ENCODE peak calls at places on chromosomes 12 and 14, in eight cellular contexts. One of them, this sample, is unnamed.

GRCh38 chr12:83759906-83760305 is 1073.2 kb downstream of the TMTC2 start:
- DNase-seq in OCI-LY7: no peak
- DNase-seq in nephron progenitor cell: no peak
- DNase-seq in AG09309: no peak
- DNase-seq in CD4-positive, alpha-beta T cell: no peak
- DNase-seq in WTC11: no peak
- DNase-seq in fibroblast of the aortic adventitia: no peak
- DNase-seq in Calu3: no peak
- DNase-seq in this sample: no peak

GRCh38 chr14:104743461-104744380 is 9.2 kb upstream of the SIVA1 start:
- DNase-seq in OCI-LY7: no peak
- DNase-seq in fibroblast of the aortic adventitia: peak; percentile 28
- DNase-seq in AG09309: no peak
- DNase-seq in CD4-positive, alpha-beta T cell: no peak
- DNase-seq in nephron progenitor cell: no peak
- DNase-seq in WTC11: no peak
- DNase-seq in Calu3: no peak
- DNase-seq in this sample: no peak

GRCh38 chr12:54932691-54933090 is 51.9 kb downstream of the TESPA1 start:
- DNase-seq in Calu3: peak; percentile 23
- DNase-seq in nephron progenitor cell: no peak
- DNase-seq in AG09309: no peak
- DNase-seq in WTC11: no peak
- DNase-seq in CD4-positive, alpha-beta T cell: no peak
- DNase-seq in OCI-LY7: no peak
- DNase-seq in fibroblast of the aortic adventitia: peak; percentile 21
- DNase-seq in this sample: no peak

GRCh38 chr12:54143233-54143986 is 45.4 kb downstream of the SMUG1 start:
- DNase-seq in AG09309: no peak
- DNase-seq in CD4-positive, alpha-beta T cell: no peak
- DNase-seq in OCI-LY7: no peak
- DNase-seq in WTC11: no peak
- DNase-seq in fibroblast of the aortic adventitia: no peak
- DNase-seq in nephron progenitor cell: no peak
- DNase-seq in Calu3: no peak
- DNase-seq in this sample: no peak

GRCh38 chr14:59126714-59127436 is 61.6 kb upstream of the DAAM1 start:
- DNase-seq in nephron progenitor cell: peak; percentile 28
- DNase-seq in AG09309: no peak
- DNase-seq in CD4-positive, alpha-beta T cell: peak; percentile 1
- DNase-seq in fibroblast of the aortic adventitia: peak; percentile 76
- DNase-seq in Calu3: peak; percentile 26
- DNase-seq in OCI-LY7: peak; percentile 83
- DNase-seq in WTC11: no peak
- DNase-seq in this sample: no peak

GRCh38 chr12:99130808-99131538 is 485.9 kb downstream of the APAF1 start:
- DNase-seq in nephron progenitor cell: no peak
- DNase-seq in AG09309: peak; percentile 18
- DNase-seq in WTC11: no peak
- DNase-seq in OCI-LY7: no peak
- DNase-seq in Calu3: no peak
- DNase-seq in fibroblast of the aortic adventitia: no peak
- DNase-seq in CD4-positive, alpha-beta T cell: no peak
- DNase-seq in this sample: no peak

GRCh38 chr14:54718046-54718445 is 151.1 kb downstream of the SAMD4A start:
- DNase-seq in Calu3: no peak
- DNase-seq in OCI-LY7: no peak
- DNase-seq in fibroblast of the aortic adventitia: no peak
- DNase-seq in AG09309: no peak
- DNase-seq in WTC11: no peak
- DNase-seq in nephron progenitor cell: no peak
- DNase-seq in CD4-positive, alpha-beta T cell: no peak
- DNase-seq in this sample: no peak

GRCh38 chr14:44820230-44820964 is 141.3 kb downstream of the KLHL28 start:
- DNase-seq in AG09309: no peak
- DNase-seq in WTC11: peak; percentile 59
- DNase-seq in Calu3: no peak
- DNase-seq in nephron progenitor cell: peak; percentile 49
- DNase-seq in CD4-positive, alpha-beta T cell: no peak
- DNase-seq in fibroblast of the aortic adventitia: no peak
- DNase-seq in OCI-LY7: no peak
- DNase-seq in this sample: no peak

GRCh38 chr12:25121916-25122315 is 73.0 kb downstream of the DNAI7 start:
- DNase-seq in Calu3: no peak
- DNase-seq in CD4-positive, alpha-beta T cell: no peak
- DNase-seq in OCI-LY7: no peak
- DNase-seq in fibroblast of the aortic adventitia: no peak
- DNase-seq in AG09309: peak; percentile 10
- DNase-seq in WTC11: no peak
- DNase-seq in nephron progenitor cell: no peak
- DNase-seq in this sample: no peak

GRCh38 chr12:48198619-48198973 is 4.5 kb downstream of the OR10AD1 start:
- DNase-seq in OCI-LY7: no peak
- DNase-seq in nephron progenitor cell: peak; percentile 21
- DNase-seq in WTC11: peak; percentile 36
- DNase-seq in fibroblast of the aortic adventitia: no peak
- DNase-seq in CD4-positive, alpha-beta T cell: peak; percentile 28
- DNase-seq in Calu3: peak; percentile 8
- DNase-seq in AG09309: no peak
- DNase-seq in this sample: no peak

GRCh38 chr12:1117970-1118563 is 127.0 kb downstream of the ERC1 start:
- DNase-seq in WTC11: peak; percentile 66
- DNase-seq in OCI-LY7: peak; percentile 81
- DNase-seq in Calu3: peak; percentile 67
- DNase-seq in nephron progenitor cell: peak; percentile 76
- DNase-seq in fibroblast of the aortic adventitia: peak; percentile 87
- DNase-seq in CD4-positive, alpha-beta T cell: peak; percentile 53
- DNase-seq in AG09309: peak; percentile 27
- DNase-seq in this sample: peak; percentile 40

GRCh38 chr12:115710104-115710564 is 567.4 kb downstream of the MED13L start:
- DNase-seq in WTC11: no peak
- DNase-seq in Calu3: no peak
- DNase-seq in nephron progenitor cell: no peak
- DNase-seq in OCI-LY7: no peak
- DNase-seq in CD4-positive, alpha-beta T cell: no peak
- DNase-seq in fibroblast of the aortic adventitia: peak; percentile 91
- DNase-seq in AG09309: peak; percentile 10
- DNase-seq in this sample: no peak

GRCh38 chr12:53482626-53483165 is 16.6 kb downstream of the MAP3K12 start:
- DNase-seq in OCI-LY7: no peak
- DNase-seq in Calu3: no peak
- DNase-seq in nephron progenitor cell: no peak
- DNase-seq in AG09309: no peak
- DNase-seq in fibroblast of the aortic adventitia: no peak
- DNase-seq in WTC11: no peak
- DNase-seq in CD4-positive, alpha-beta T cell: no peak
- DNase-seq in this sample: no peak

GRCh38 chr12:132236129-132236929 is 92.1 kb downstream of the NOC4L start:
- DNase-seq in WTC11: no peak
- DNase-seq in nephron progenitor cell: no peak
- DNase-seq in Calu3: no peak
- DNase-seq in AG09309: no peak
- DNase-seq in fibroblast of the aortic adventitia: no peak
- DNase-seq in OCI-LY7: no peak
- DNase-seq in CD4-positive, alpha-beta T cell: no peak
- DNase-seq in this sample: no peak

GRCh38 chr12:125683748-125684381 is 618.6 kb downstream of the AACS start:
- DNase-seq in fibroblast of the aortic adventitia: no peak
- DNase-seq in WTC11: peak; percentile 98
- DNase-seq in CD4-positive, alpha-beta T cell: no peak
- DNase-seq in Calu3: peak; percentile 83
- DNase-seq in nephron progenitor cell: peak; percentile 90
- DNase-seq in OCI-LY7: peak; percentile 61
- DNase-seq in AG09309: no peak
- DNase-seq in this sample: no peak

GRCh38 chr12:62347922-62348650 is 87.9 kb downstream of the USP15 start:
- DNase-seq in nephron progenitor cell: no peak
- DNase-seq in OCI-LY7: no peak
- DNase-seq in CD4-positive, alpha-beta T cell: no peak
- DNase-seq in Calu3: no peak
- DNase-seq in fibroblast of the aortic adventitia: peak; percentile 5
- DNase-seq in WTC11: no peak
- DNase-seq in AG09309: peak; percentile 17
- DNase-seq in this sample: no peak

GRCh38 chr14:65025818-65026217 is 39.1 kb downstream of the FNTB start:
- DNase-seq in WTC11: no peak
- DNase-seq in AG09309: no peak
- DNase-seq in nephron progenitor cell: no peak
- DNase-seq in Calu3: no peak
- DNase-seq in CD4-positive, alpha-beta T cell: no peak
- DNase-seq in fibroblast of the aortic adventitia: peak; percentile 3
- DNase-seq in OCI-LY7: no peak
- DNase-seq in this sample: no peak

GRCh38 chr14:65015391-65015790 is 28.7 kb downstream of the FNTB start:
- DNase-seq in AG09309: no peak
- DNase-seq in OCI-LY7: no peak
- DNase-seq in nephron progenitor cell: no peak
- DNase-seq in WTC11: no peak
- DNase-seq in fibroblast of the aortic adventitia: no peak
- DNase-seq in CD4-positive, alpha-beta T cell: no peak
- DNase-seq in Calu3: no peak
- DNase-seq in this sample: no peak

GRCh38 chr14:65024957-65025356 is 38.3 kb downstream of the FNTB start:
- DNase-seq in OCI-LY7: no peak
- DNase-seq in fibroblast of the aortic adventitia: no peak
- DNase-seq in nephron progenitor cell: no peak
- DNase-seq in Calu3: no peak
- DNase-seq in CD4-positive, alpha-beta T cell: no peak
- DNase-seq in WTC11: no peak
- DNase-seq in AG09309: no peak
- DNase-seq in this sample: no peak

GRCh38 chr14:65016461-65016860 is 29.8 kb downstream of the FNTB start:
- DNase-seq in CD4-positive, alpha-beta T cell: no peak
- DNase-seq in nephron progenitor cell: no peak
- DNase-seq in Calu3: no peak
- DNase-seq in fibroblast of the aortic adventitia: no peak
- DNase-seq in OCI-LY7: no peak
- DNase-seq in WTC11: no peak
- DNase-seq in AG09309: no peak
- DNase-seq in this sample: no peak

GRCh38 chr14:65019944-65020566 is 33.4 kb downstream of the FNTB start:
- DNase-seq in AG09309: peak; percentile 72
- DNase-seq in CD4-positive, alpha-beta T cell: no peak
- DNase-seq in nephron progenitor cell: no peak
- DNase-seq in fibroblast of the aortic adventitia: peak; percentile 88
- DNase-seq in WTC11: no peak
- DNase-seq in Calu3: peak; percentile 50
- DNase-seq in OCI-LY7: peak; percentile 64
- DNase-seq in this sample: no peak
- TF ChIP-seq CTCF in AG09309: peak; percentile 75
- TF ChIP-seq CTCF in CD4-positive, alpha-beta T cell: no peak
- TF ChIP-seq CTCF in nephron progenitor cell: peak; percentile 43
- TF ChIP-seq CTCF in fibroblast of the aortic adventitia: peak; percentile 77
- TF ChIP-seq CTCF in WTC11: peak; percentile 20
- TF ChIP-seq CTCF in Calu3: peak; percentile 28
- TF ChIP-seq CTCF in OCI-LY7: peak; percentile 79
- TF ChIP-seq CTCF in this sample: no peak

GRCh38 chr14:92453691-92454090 is 59.9 kb upstream of the RIN3 start:
- DNase-seq in Calu3: no peak
- DNase-seq in OCI-LY7: no peak
- DNase-seq in WTC11: no peak
- DNase-seq in CD4-positive, alpha-beta T cell: no peak
- DNase-seq in AG09309: no peak
- DNase-seq in nephron progenitor cell: no peak
- DNase-seq in fibroblast of the aortic adventitia: no peak
- DNase-seq in this sample: no peak
- TF ChIP-seq CTCF in Calu3: no peak
- TF ChIP-seq CTCF in OCI-LY7: no peak
- TF ChIP-seq CTCF in WTC11: no peak
- TF ChIP-seq CTCF in CD4-positive, alpha-beta T cell: no peak
- TF ChIP-seq CTCF in AG09309: no peak
- TF ChIP-seq CTCF in nephron progenitor cell: no peak
- TF ChIP-seq CTCF in fibroblast of the aortic adventitia: no peak
- TF ChIP-seq CTCF in this sample: no peak

DNA sequence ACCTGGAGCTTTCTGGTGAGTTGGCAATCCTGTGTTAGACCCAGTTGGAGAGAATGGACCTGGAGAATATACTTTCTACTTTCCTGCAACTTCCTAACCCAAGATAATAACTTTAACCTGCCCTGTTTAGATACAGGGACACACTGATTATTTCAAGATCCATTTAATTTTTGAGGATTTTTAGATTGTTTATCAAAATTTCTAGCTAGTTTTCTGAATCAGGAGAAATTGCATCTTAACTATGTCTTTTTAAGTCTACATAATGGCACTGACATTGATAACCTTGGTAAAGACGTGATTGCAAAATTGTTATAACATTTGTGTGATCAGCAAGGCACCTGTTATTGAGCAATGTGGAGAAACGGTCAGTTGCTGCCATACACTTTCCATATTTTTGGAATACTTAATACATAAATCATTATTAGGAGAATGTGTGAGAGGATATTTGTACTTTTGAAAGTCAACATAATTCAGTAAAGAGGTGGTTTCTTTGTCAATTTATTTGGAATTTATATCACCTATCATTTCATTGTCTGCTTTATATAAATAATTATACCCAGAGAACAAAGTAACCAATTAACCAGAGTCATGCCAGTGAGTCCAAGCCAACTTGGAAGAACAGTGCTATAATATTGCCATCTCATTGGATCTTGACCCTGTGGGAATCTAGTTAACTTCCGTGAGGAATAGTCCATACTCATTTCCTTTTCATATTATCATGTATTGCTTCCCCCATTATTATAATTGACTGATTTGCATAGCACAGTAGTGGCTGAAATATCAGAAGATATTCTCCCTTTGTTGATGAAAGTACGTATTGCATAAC is 28.4 kb downstream of the NFYB start:
- DNase-seq in CD4-positive, alpha-beta T cell: no peak
- DNase-seq in WTC11: no peak
- DNase-seq in fibroblast of the aortic adventitia: no peak
- DNase-seq in Calu3: no peak
- DNase-seq in nephron progenitor cell: no peak
- DNase-seq in OCI-LY7: no peak
- DNase-seq in AG09309: no peak
- DNase-seq in this sample: no peak
- TF ChIP-seq CTCF in CD4-positive, alpha-beta T cell: peak; percentile 35
- TF ChIP-seq CTCF in WTC11: no peak
- TF ChIP-seq CTCF in fibroblast of the aortic adventitia: no peak
- TF ChIP-seq CTCF in Calu3: no peak
- TF ChIP-seq CTCF in nephron progenitor cell: no peak
- TF ChIP-seq CTCF in OCI-LY7: peak; percentile 52
- TF ChIP-seq CTCF in AG09309: no peak
- TF ChIP-seq CTCF in this sample: no peak

DNA sequence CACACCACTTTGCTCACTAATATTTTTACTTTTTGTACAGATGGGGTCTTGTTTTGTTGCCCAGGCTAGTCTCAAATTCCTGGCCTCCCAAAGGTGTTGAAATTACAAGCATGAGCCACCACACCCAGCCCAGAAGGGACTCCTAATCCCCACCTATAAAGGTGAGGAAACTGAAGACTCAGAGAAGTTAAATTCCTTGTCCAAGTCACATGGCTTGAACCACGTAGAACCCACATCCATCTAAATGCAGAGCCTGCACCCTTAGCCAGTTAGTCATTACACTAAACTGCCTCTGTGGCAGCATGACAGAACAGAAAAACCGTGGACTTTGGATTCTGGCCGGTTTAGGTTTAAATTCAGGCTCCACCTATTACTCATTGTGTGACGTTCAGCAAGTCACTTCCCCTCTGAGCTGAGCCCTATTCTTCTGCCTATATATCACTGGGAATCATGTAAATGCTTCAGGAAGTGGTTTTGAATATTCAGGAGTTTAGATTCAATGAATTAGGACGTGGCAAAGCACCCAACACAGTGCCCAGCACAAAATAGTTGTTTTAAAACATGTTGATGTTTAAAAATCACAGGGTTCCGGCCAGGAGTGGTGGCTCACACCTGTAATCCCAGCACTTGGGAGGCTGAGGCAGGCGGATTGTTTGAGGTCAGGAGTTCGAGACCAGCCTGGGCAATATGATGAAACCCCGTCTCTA is 3.0 kb upstream of the CORO1C start:
- DNase-seq in nephron progenitor cell: no peak
- DNase-seq in WTC11: no peak
- DNase-seq in OCI-LY7: no peak
- DNase-seq in fibroblast of the aortic adventitia: peak; percentile 94
- DNase-seq in CD4-positive, alpha-beta T cell: no peak
- DNase-seq in AG09309: peak; percentile 68
- DNase-seq in Calu3: peak; percentile 89
- DNase-seq in this sample: no peak
- TF ChIP-seq CTCF in nephron progenitor cell: no peak
- TF ChIP-seq CTCF in WTC11: no peak
- TF ChIP-seq CTCF in OCI-LY7: no peak
- TF ChIP-seq CTCF in fibroblast of the aortic adventitia: no peak
- TF ChIP-seq CTCF in CD4-positive, alpha-beta T cell: no peak
- TF ChIP-seq CTCF in AG09309: no peak
- TF ChIP-seq CTCF in Calu3: no peak
- TF ChIP-seq CTCF in this sample: no peak

This sample was measured in activated B cell treated with CpG ODN at 0.5 μM for 24 hours.